ENCODE peak calls at places on chromosomes 1 and 21, in six cellular contexts. O is Peyer's patch; C is lower lobe of right lung; E is heart right ventricle; D is AG04450; M is CD8-positive, alpha-beta T cell. Z is an unnamed sample.

GRCh38 chr21:44011123-44011773 is 861 bp upstream of the TRAPPC10 start:
- DNase-seq in D (no peak), M (no peak), C (no peak), E (no peak), O (no peak), Z (no peak)

GRCh38 chr1:223244366-223245103 is 101.5 kb upstream of the TLR5 start:
- DNase-seq in E (no peak), M (peak), O (no peak), C (no peak), D (no peak), Z (no peak)

GRCh38 chr1:11335417-11336070 is 62.5 kb downstream of the UBIAD1 start:
- DNase-seq in O (no peak), D (no peak), C (no peak), E (no peak), M (no peak), Z (no peak)

GRCh38 chr1:87478231-87478630 is 149.6 kb downstream of the LMO4 start:
- DNase-seq in D (no peak), C (no peak), M (no peak), O (no peak), E (peak), Z (no peak)

GRCh38 chr1:196651637-196652215 is at the start of gene CFH:
- DNase-seq in M (no peak), O (no peak), C (no peak), D (peak), E (peak), Z (peak)

GRCh38 chr1:167486090-167486824 is 32.1 kb downstream of the CD247 start:
- DNase-seq in E (peak), M (no peak), C (no peak), D (no peak), O (peak), Z (no peak)

GRCh38 chr1:60510162-60510561 is 436.6 kb upstream of the C1orf87 start:
- DNase-seq in C (no peak), O (no peak), E (no peak), D (no peak), M (no peak), Z (peak)

GRCh38 chr1:6580588-6581270 is 935 bp downstream of the ZBTB48 start:
- DNase-seq in O (no peak), C (peak), D (no peak), M (no peak), E (no peak), Z (no peak)

GRCh38 chr1:176241385-176242015 is 34.4 kb upstream of the COP1 start:
- DNase-seq in O (no peak), C (no peak), M (no peak), E (no peak), D (peak), Z (peak)

GRCh38 chr21:46215436-46216131 is 13.0 kb downstream of the LSS start:
- DNase-seq in M (no peak), E (no peak), O (peak), D (no peak), C (no peak), Z (no peak)

GRCh38 chr1:26283226-26283853 is 3.5 kb downstream of the SH3BGRL3 start:
- DNase-seq in O (no peak), C (no peak), M (no peak), E (no peak), D (no peak), Z (peak)

GRCh38 chr1:247268390-247269045 is 12.6 kb downstream of the VN1R5 start:
- DNase-seq in M (no peak), E (no peak), O (no peak), D (no peak), C (no peak), Z (no peak)

GRCh38 chr1:53733447-53733931 is 5.5 kb downstream of the GLIS1 start:
- DNase-seq in O (no peak), C (no peak), E (no peak), M (no peak), D (no peak), Z (no peak)

GRCh38 chr1:33654267-33654832 is 181.9 kb downstream of the ZSCAN20 start:
- DNase-seq in C (no peak), E (no peak), M (no peak), O (no peak), D (no peak), Z (peak)

GRCh38 chr1:152110365-152110859 is 4.8 kb downstream of the TCHH start:
- DNase-seq in E (no peak), M (no peak), C (peak), O (no peak), D (no peak), Z (peak)

GRCh38 chr21:37874481-37874880 is 41.8 kb downstream of the KCNJ6 start:
- DNase-seq in O (no peak), E (no peak), M (no peak), C (no peak), D (no peak), Z (no peak)

GRCh38 chr1:234927968-234928635 is 200.5 kb downstream of the TOMM20 start:
- DNase-seq in O (peak), M (peak), D (no peak), E (no peak), C (no peak), Z (no peak)

GRCh38 chr1:152162826-152163463 is 3.9 kb upstream of the RPTN start:
- DNase-seq in C (no peak), D (no peak), O (no peak), E (no peak), M (no peak), Z (peak)

GRCh38 chr1:23169727-23170335 is 1.2 kb upstream of the LUZP1 start:
- DNase-seq in M (peak), D (no peak), O (peak), C (peak), E (peak), Z (peak)

GRCh38 chr1:212518188-212518951 is 85.7 kb downstream of the NENF start:
- DNase-seq in E (peak), M (no peak), D (no peak), C (peak), O (peak), Z (peak)

GRCh38 chr1:201795066-201795465 is 33.9 kb upstream of the IPO9 start:
- DNase-seq in O (no peak), C (no peak), M (no peak), D (no peak), E (no peak), Z (no peak)
- TF ChIP-seq CTCF in O (no peak), C (no peak), M (no peak), D (peak), E (no peak), Z (peak)

GRCh38 chr1:109989656-109990653 is 5.4 kb downstream of the AHCYL1 start:
- DNase-seq in D (no peak), E (no peak), C (no peak), M (no peak), O (no peak), Z (no peak)
- H3K4me3 ChIP-seq in D (no peak), E (no peak), C (no peak), M (no peak), O (no peak), Z (no peak)

GRCh38 chr1:229272164-229273158 is 1.6 kb downstream of the RAB4A start:
- DNase-seq in C (no peak), D (no peak), E (no peak), O (no peak), M (no peak), Z (peak)

GRCh38 chr1:229270547-229271447 is at the start of gene RAB4A:
- DNase-seq in D (peak), O (peak), M (peak), C (peak), E (peak), Z (peak)

GRCh38 chr1:229273507-229274232 is 2.8 kb downstream of the RAB4A start:
- DNase-seq in M (no peak), O (no peak), E (no peak), D (no peak), C (no peak), Z (no peak)

GRCh38 chr1:229268505-229268904 is 2.4 kb upstream of the RAB4A start:
- DNase-seq in E (no peak), M (no peak), C (no peak), O (no peak), D (no peak), Z (no peak)

GRCh38 chr1:229271448-229272120 is 673 bp downstream of the RAB4A start:
- DNase-seq in M (peak), O (peak), D (no peak), E (peak), C (no peak), Z (peak)
- TF ChIP-seq CTCF in M (no peak), O (no peak), D (peak), E (no peak), C (no peak), Z (no peak)

GRCh38 chr1:236144033-236144432 is 1.7 kb downstream of the GPR137B start:
- DNase-seq in M (no peak), C (no peak), E (no peak), O (no peak), D (no peak), Z (no peak)

GRCh38 chr1:236141447-236142357 is 637 bp upstream of the GPR137B start:
- DNase-seq in M (peak), E (no peak), C (no peak), D (no peak), O (peak), Z (peak)

GRCh38 chr1:236142358-236143103 is at the start of gene GPR137B:
- DNase-seq in M (peak), C (peak), E (peak), D (no peak), O (peak), Z (peak)

GRCh38 chr1:236144446-236145150 is 2.3 kb downstream of the GPR137B start:
- DNase-seq in D (no peak), C (no peak), O (no peak), M (no peak), E (no peak), Z (no peak)

DNA sequence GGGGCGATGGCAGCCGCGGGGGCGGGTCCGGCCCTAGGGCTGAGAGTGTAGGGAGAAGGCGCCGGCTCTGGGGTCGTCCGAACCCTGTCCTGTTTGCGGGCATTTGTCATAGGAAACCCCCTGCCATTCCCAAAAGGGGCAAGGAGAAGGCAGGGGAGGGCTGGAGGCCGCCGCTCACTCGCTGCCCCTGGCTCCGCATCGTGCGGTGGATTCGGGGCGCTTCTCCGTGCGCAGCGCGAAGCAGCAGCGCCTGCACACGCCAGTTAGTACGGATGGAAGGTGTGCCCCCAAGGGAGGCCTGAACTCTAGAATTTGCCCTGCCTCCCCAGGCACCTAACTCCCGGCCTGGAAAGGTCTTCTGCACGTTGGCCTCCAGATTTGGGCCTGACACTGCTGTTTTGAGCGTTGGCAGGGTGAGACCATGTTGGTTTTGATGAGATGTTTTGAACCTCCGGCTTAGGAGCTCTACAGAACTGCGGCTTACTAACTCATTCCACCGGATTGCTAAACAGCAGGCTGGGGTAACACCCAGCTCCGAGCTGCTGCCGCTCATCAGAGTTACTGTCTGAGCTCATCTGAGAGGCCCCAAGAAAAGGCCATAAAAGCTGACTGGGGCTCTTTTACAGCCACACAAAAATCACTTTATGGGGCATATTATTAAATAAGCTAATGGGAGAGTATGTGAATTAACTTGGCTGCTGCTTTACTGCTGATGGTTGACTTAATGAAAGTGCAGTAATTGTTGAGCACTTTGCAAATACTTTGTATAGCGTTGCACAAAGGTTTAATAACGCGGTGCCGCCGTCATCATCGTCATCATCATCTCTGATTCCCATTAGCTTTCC is 987 bp downstream of the GPR137B start:
- DNase-seq in C (no peak), E (no peak), O (no peak), M (no peak), D (peak), Z (peak)
- H3K4me3 ChIP-seq in C (peak), E (peak), O (peak), M (peak), D (peak), Z (peak)

GRCh38 chr21:45209685-45210284 is 77.9 kb downstream of the POFUT2 start:
- DNase-seq in D (no peak), M (no peak), O (peak), E (no peak), C (no peak), Z (no peak)

GRCh38 chr21:45208627-45208951 is 79.1 kb downstream of the POFUT2 start:
- DNase-seq in D (no peak), M (peak), C (no peak), E (no peak), O (no peak), Z (no peak)

GRCh38 chr21:45209046-45209445 is 78.6 kb downstream of the POFUT2 start:
- DNase-seq in C (no peak), D (peak), E (no peak), M (no peak), O (no peak), Z (peak)

GRCh38 chr21:45211661-45212060 is 76.0 kb downstream of the POFUT2 start:
- DNase-seq in C (no peak), D (no peak), M (no peak), E (no peak), O (no peak), Z (no peak)

GRCh38 chr21:45210461-45210983 is 77.2 kb downstream of the POFUT2 start:
- DNase-seq in O (no peak), E (no peak), C (no peak), M (no peak), D (no peak), Z (no peak)
- TF ChIP-seq CTCF in O (no peak), E (no peak), C (no peak), M (no peak), D (no peak), Z (no peak)

GRCh38 chr1:159010398-159010797 is 691 bp downstream of the IFI16 start:
- DNase-seq in O (no peak), M (no peak), D (no peak), E (no peak), C (no peak), Z (no peak)
- H3K4me3 ChIP-seq in O (peak), M (peak), D (peak), E (peak), C (peak), Z (peak)

Z was measured in foreskin fibroblast.